ENCODE peak calls at places on chromosome 2, in ten cellular contexts. U, F, V, B, R, J, X, Y, P and H are unnamed samples.
A peak's percentile ranks its signal among the peaks of the same experiment; 100 is the strongest.

GRCh38 chr2:227826563-227826962 is 12.9 kb downstream of the CCL20 start:
- DNase-seq in F (no peak), V (no peak), B (no peak), X (no peak), R (no peak), U (no peak), Y (no peak), P (no peak), J (peak; percentile 33), H (no peak)

GRCh38 chr2:173415663-173416469 is 61.2 kb downstream of the CDCA7 start:
- DNase-seq in U (no peak), B (no peak), X (peak; percentile 36), J (no peak), V (no peak), Y (no peak), R (no peak), P (no peak), F (no peak), H (no peak)

GRCh38 chr2:150167711-150168110 is 319.8 kb downstream of the RND3 start:
- DNase-seq in P (no peak), Y (peak; percentile 70), V (peak; percentile 74), F (peak; percentile 23), R (peak; percentile 41), B (peak; percentile 57), J (peak; percentile 71), X (no peak), U (no peak), H (no peak)

GRCh38 chr2:182628901-182629300 is 87.2 kb upstream of the DNAJC10 start:
- DNase-seq in X (no peak), V (no peak), B (no peak), R (no peak), P (no peak), U (no peak), F (no peak), Y (no peak), J (no peak), H (no peak)

GRCh38 chr2:76760367-76760704 is 761.8 kb downstream of the LRRTM4 start:
- DNase-seq in V (no peak), P (no peak), U (no peak), F (no peak), R (no peak), Y (no peak), J (no peak), X (no peak), B (no peak), H (no peak)

GRCh38 chr2:32453242-32454062 is 96.6 kb downstream of the BIRC6 start:
- DNase-seq in J (no peak), B (no peak), P (no peak), R (no peak), U (no peak), X (no peak), V (no peak), Y (peak; percentile 28), F (no peak), H (no peak)

GRCh38 chr2:74551942-74552913 is 1.5 kb downstream of the LOXL3 start:
- DNase-seq in U (no peak), F (no peak), B (no peak), R (no peak), X (no peak), Y (no peak), J (no peak), P (no peak), V (no peak), H (no peak)

GRCh38 chr2:63424329-63425078 is 163.8 kb downstream of the WDPCP start:
- DNase-seq in X (no peak), P (no peak), J (peak; percentile 38), Y (peak; percentile 8), F (no peak), V (peak; percentile 59), B (peak; percentile 11), R (peak; percentile 24), U (no peak), H (peak; percentile 10)

DNA sequence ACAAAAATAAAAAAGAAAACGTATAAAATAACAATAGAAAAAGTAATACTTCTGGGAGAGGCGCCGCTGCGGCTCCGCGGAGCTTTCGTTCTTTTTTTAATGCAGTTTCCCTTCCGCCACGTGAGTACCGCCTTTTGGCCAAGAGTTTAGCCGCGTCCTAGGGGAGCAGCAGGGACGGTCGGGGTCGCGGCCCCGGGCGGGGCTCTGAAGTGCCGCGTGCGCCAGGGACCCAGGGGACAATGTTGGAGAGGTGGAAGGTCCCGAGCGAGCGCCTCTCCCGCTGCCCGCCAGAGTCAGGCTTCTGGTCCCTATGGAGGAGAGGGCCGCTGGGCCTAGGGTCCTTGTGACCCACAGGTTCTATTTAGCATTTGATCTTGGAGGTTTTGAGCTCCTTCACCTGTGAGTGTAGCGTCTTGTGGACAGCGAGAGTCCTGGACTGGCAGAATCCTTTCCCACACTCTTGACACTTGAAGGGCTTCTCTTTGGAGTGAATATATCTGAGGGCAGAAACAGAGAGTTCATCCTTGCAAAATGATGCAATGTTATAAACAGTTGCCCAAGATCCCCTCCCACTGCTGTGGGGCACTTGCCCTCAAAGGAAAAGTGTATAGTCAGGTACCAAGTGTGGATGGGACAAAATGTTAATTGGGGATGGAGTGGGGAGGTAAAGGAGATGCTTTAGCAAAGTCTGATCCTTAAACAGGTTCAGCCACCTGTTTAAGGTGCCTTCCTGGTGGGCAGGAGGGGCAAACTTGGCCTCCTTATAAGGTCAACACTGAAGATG is 6.3 kb downstream of the OSR1 start:
- DNase-seq in V (no peak), F (no peak), P (no peak), U (no peak), B (no peak), X (no peak), Y (peak; percentile 60), R (no peak), J (no peak), H (no peak)
- H3K4me3 ChIP-seq in V (peak overlapping the region; percentile 33), F (no peak overlapping the region), P (peak overlapping the region; percentile 12), U (no peak overlapping the region), B (no peak overlapping the region), X (no peak overlapping the region), Y (no peak overlapping the region), R (no peak overlapping the region), J (no peak overlapping the region), H (no peak overlapping the region)

GRCh38 chr2:231663458-231664290 is 44.7 kb upstream of the PTMA start:
- DNase-seq in V (no peak), Y (no peak), U (no peak), J (no peak), X (no peak), B (no peak), R (no peak), P (peak; percentile 15), F (no peak), H (no peak)

GRCh38 chr2:231662811-231663457 is 45.4 kb upstream of the PTMA start:
- DNase-seq in P (no peak), J (no peak), U (peak; percentile 61), X (no peak), V (no peak), F (no peak), B (no peak), Y (no peak), R (no peak), H (no peak)

GRCh38 chr2:231660860-231661259 is 47.5 kb upstream of the PTMA start:
- DNase-seq in X (no peak), P (no peak), R (no peak), J (no peak), V (no peak), Y (no peak), B (no peak), F (no peak), U (no peak), H (no peak)

GRCh38 chr2:231661422-231662027 is 46.8 kb upstream of the PTMA start:
- DNase-seq in B (no peak), J (no peak), Y (no peak), X (no peak), F (no peak), U (no peak), P (peak; percentile 41), R (no peak), V (no peak), H (no peak)

GRCh38 chr2:231662028-231662810 is 46.1 kb upstream of the PTMA start:
- DNase-seq in B (peak; percentile 96), X (peak; percentile 94), R (peak; percentile 96), Y (peak; percentile 98), J (peak; percentile 92), F (peak; percentile 59), U (peak; percentile 97), P (peak; percentile 96), V (peak; percentile 89), H (peak; percentile 61)
- H3K4me3 ChIP-seq in B (peak overlapping the region; percentile 61), X (peak overlapping the region; percentile 57), R (peak overlapping the region; percentile 50), Y (peak overlapping the region; percentile 80), J (no peak overlapping the region), F (peak overlapping the region; percentile 35), U (peak overlapping the region; percentile 69), P (peak overlapping the region; percentile 26), V (peak overlapping the region; percentile 33), H (peak overlapping the region; percentile 54)

GRCh38 chr2:184765048-184765881 is 166.9 kb downstream of the ZNF804A start:
- DNase-seq in X (no peak), F (no peak), V (no peak), P (no peak), J (no peak), Y (no peak), U (no peak), B (no peak), R (no peak), H (no peak)
- H3K4me3 ChIP-seq in X (no peak overlapping the region), F (no peak overlapping the region), V (no peak overlapping the region), P (no peak overlapping the region), J (no peak overlapping the region), Y (peak overlapping the region; percentile 70), U (no peak overlapping the region), B (no peak overlapping the region), R (no peak overlapping the region), H (no peak overlapping the region)

GRCh38 chr2:236172866-236173733 is 4.9 kb upstream of the GBX2 start:
- DNase-seq in V (no peak), B (no peak), P (no peak), Y (no peak), J (no peak), R (no peak), F (no peak), U (no peak), X (peak; percentile 18), H (no peak)

GRCh38 chr2:236171213-236172201 is 3.3 kb upstream of the GBX2 start:
- DNase-seq in J (no peak), Y (no peak), R (no peak), V (no peak), X (peak; percentile 45), B (peak; percentile 24), P (no peak), U (no peak), F (no peak), H (no peak)

GRCh38 chr2:236170678-236171212 is 2.6 kb upstream of the GBX2 start:
- DNase-seq in X (peak; percentile 12), V (no peak), U (no peak), Y (no peak), B (no peak), R (no peak), J (no peak), P (no peak), F (no peak), H (no peak)

GRCh38 chr2:236173734-236174607 is 5.8 kb upstream of the GBX2 start:
- DNase-seq in X (no peak), B (no peak), J (no peak), F (no peak), P (no peak), Y (no peak), R (no peak), U (no peak), V (no peak), H (no peak)

DNA sequence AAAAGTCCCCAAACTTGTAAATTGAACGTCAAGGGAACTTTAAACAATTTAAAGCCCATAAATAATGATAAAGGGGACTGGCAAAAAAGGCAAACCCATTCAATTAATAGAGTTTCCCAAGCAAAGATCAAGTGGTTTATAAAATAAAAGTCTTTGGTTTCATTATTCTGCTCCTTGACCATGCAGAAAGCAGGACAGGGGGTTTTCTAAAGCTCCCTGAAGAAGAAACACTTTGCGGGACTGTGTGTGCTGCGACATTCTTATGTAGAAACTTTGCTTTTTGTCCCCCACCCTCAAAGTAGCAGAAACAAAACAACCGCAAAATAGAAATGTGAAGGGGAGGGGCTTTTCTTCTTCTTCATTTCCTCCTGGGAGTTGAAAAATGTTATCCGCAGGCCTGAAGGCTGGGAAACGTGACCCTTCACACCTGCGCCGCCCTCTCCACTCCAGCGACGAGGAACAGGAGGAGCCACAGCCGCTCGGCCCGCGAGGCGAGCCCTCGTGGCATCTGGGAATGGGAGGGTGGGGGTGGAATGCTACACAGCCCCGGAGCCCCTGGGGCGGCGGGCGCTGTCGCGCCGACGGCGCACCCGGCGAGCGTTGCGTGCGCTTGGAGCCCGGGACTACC is 4.2 kb upstream of the GBX2 start:
- DNase-seq in Y (no peak), J (no peak), V (no peak), B (no peak), P (no peak), X (peak; percentile 29), U (no peak), F (no peak), R (no peak), H (no peak)
- H3K4me3 ChIP-seq in Y (no peak overlapping the region), J (no peak overlapping the region), V (no peak overlapping the region), B (no peak overlapping the region), P (no peak overlapping the region), X (no peak overlapping the region), U (no peak overlapping the region), F (no peak overlapping the region), R (no peak overlapping the region), H (no peak overlapping the region)